ENCODE peak calls at places on chromosome 19, in nine cellular contexts. One of them, this sample, is unnamed.

GRCh38 chr19:1122021-1122971 is 18.5 kb downstream of the GPX4 start:
- DNase-seq in GOT3: no peak
- DNase-seq in ELF-1: no peak
- DNase-seq in HT1080: no peak
- DNase-seq in posterior cingulate gyrus: no peak
- DNase-seq in AG09309: no peak
- DNase-seq in transverse colon: no peak
- DNase-seq in foreskin keratinocyte: no peak
- DNase-seq in stomach: no peak
- DNase-seq in this sample: no peak

GRCh38 chr19:3027981-3028304 is 1.1 kb downstream of the TLE2 start:
- DNase-seq in transverse colon: peak; percentile 59
- DNase-seq in GOT3: no peak
- DNase-seq in stomach: no peak
- DNase-seq in HT1080: no peak
- DNase-seq in AG09309: no peak
- DNase-seq in foreskin keratinocyte: no peak
- DNase-seq in ELF-1: no peak
- DNase-seq in posterior cingulate gyrus: no peak
- DNase-seq in this sample: no peak

GRCh38 chr19:32166238-32166637 is 179.2 kb upstream of the ZNF507 start:
- DNase-seq in AG09309: no peak
- DNase-seq in GOT3: no peak
- DNase-seq in transverse colon: no peak
- DNase-seq in stomach: no peak
- DNase-seq in ELF-1: no peak
- DNase-seq in posterior cingulate gyrus: no peak
- DNase-seq in HT1080: no peak
- DNase-seq in foreskin keratinocyte: no peak
- DNase-seq in this sample: no peak

GRCh38 chr19:6065685-6066365 is 44.5 kb downstream of the RFX2 start:
- DNase-seq in foreskin keratinocyte: peak; percentile 47
- DNase-seq in stomach: no peak
- DNase-seq in ELF-1: no peak
- DNase-seq in transverse colon: peak; percentile 53
- DNase-seq in AG09309: no peak
- DNase-seq in HT1080: no peak
- DNase-seq in posterior cingulate gyrus: no peak
- DNase-seq in GOT3: no peak
- DNase-seq in this sample: no peak

GRCh38 chr19:29311391-29311790 is 98.4 kb upstream of the UQCRFS1 start:
- DNase-seq in ELF-1: peak; percentile 62
- DNase-seq in transverse colon: no peak
- DNase-seq in foreskin keratinocyte: no peak
- DNase-seq in GOT3: no peak
- DNase-seq in HT1080: no peak
- DNase-seq in AG09309: no peak
- DNase-seq in posterior cingulate gyrus: no peak
- DNase-seq in stomach: no peak
- DNase-seq in this sample: no peak

GRCh38 chr19:16769385-16769784 is 49.7 kb downstream of the NWD1 start:
- DNase-seq in stomach: no peak
- DNase-seq in ELF-1: no peak
- DNase-seq in posterior cingulate gyrus: no peak
- DNase-seq in transverse colon: no peak
- DNase-seq in AG09309: no peak
- DNase-seq in GOT3: no peak
- DNase-seq in HT1080: no peak
- DNase-seq in foreskin keratinocyte: no peak
- DNase-seq in this sample: no peak

GRCh38 chr19:35120492-35120891 is 4.9 kb downstream of the FXYD3 start:
- DNase-seq in ELF-1: no peak
- DNase-seq in AG09309: peak; percentile 92
- DNase-seq in HT1080: peak; percentile 62
- DNase-seq in stomach: no peak
- DNase-seq in foreskin keratinocyte: peak; percentile 97
- DNase-seq in transverse colon: no peak
- DNase-seq in GOT3: peak; percentile 31
- DNase-seq in posterior cingulate gyrus: no peak
- DNase-seq in this sample: peak; percentile 82

GRCh38 chr19:57267294-57267693 is 13.0 kb upstream of the ZNF460 start:
- DNase-seq in foreskin keratinocyte: no peak
- DNase-seq in posterior cingulate gyrus: no peak
- DNase-seq in transverse colon: no peak
- DNase-seq in ELF-1: no peak
- DNase-seq in stomach: no peak
- DNase-seq in HT1080: no peak
- DNase-seq in AG09309: no peak
- DNase-seq in GOT3: no peak
- DNase-seq in this sample: no peak

GRCh38 chr19:11204943-11205349 is 7.6 kb upstream of the KANK2 start:
- DNase-seq in foreskin keratinocyte: no peak
- DNase-seq in ELF-1: no peak
- DNase-seq in stomach: no peak
- DNase-seq in HT1080: no peak
- DNase-seq in transverse colon: no peak
- DNase-seq in posterior cingulate gyrus: no peak
- DNase-seq in GOT3: no peak
- DNase-seq in AG09309: no peak
- DNase-seq in this sample: no peak

GRCh38 chr19:30605333-30605732 is 233.1 kb downstream of the ZNF536 start:
- DNase-seq in stomach: no peak
- DNase-seq in foreskin keratinocyte: no peak
- DNase-seq in GOT3: no peak
- DNase-seq in posterior cingulate gyrus: no peak
- DNase-seq in ELF-1: no peak
- DNase-seq in HT1080: no peak
- DNase-seq in transverse colon: no peak
- DNase-seq in AG09309: no peak
- DNase-seq in this sample: no peak

GRCh38 chr19:6278051-6278450 is 1.7 kb downstream of the MLLT1 start:
- DNase-seq in transverse colon: no peak
- DNase-seq in ELF-1: no peak
- DNase-seq in AG09309: no peak
- DNase-seq in foreskin keratinocyte: no peak
- DNase-seq in HT1080: no peak
- DNase-seq in stomach: no peak
- DNase-seq in GOT3: no peak
- DNase-seq in posterior cingulate gyrus: no peak
- DNase-seq in this sample: no peak

GRCh38 chr19:2532252-2533071 is 56.5 kb downstream of the GADD45B start:
- DNase-seq in GOT3: no peak
- DNase-seq in transverse colon: no peak
- DNase-seq in posterior cingulate gyrus: no peak
- DNase-seq in ELF-1: no peak
- DNase-seq in HT1080: peak; percentile 75
- DNase-seq in AG09309: peak; percentile 59
- DNase-seq in foreskin keratinocyte: peak; percentile 96
- DNase-seq in stomach: no peak
- DNase-seq in this sample: peak; percentile 83

GRCh38 chr19:55146078-55146647 is 2.8 kb downstream of the TNNT1 start:
- DNase-seq in transverse colon: no peak
- DNase-seq in stomach: no peak
- DNase-seq in foreskin keratinocyte: peak; percentile 59
- DNase-seq in HT1080: peak; percentile 42
- DNase-seq in AG09309: no peak
- DNase-seq in GOT3: no peak
- DNase-seq in posterior cingulate gyrus: no peak
- DNase-seq in ELF-1: peak; percentile 84
- DNase-seq in this sample: no peak

GRCh38 chr19:47145639-47146486 is 15.2 kb downstream of the SAE1 start:
- DNase-seq in transverse colon: no peak
- DNase-seq in GOT3: no peak
- DNase-seq in ELF-1: no peak
- DNase-seq in foreskin keratinocyte: no peak
- DNase-seq in HT1080: no peak
- DNase-seq in AG09309: no peak
- DNase-seq in stomach: no peak
- DNase-seq in posterior cingulate gyrus: no peak
- DNase-seq in this sample: no peak

GRCh38 chr19:45243144-45243732 is 2.0 kb downstream of the EXOC3L2 start:
- DNase-seq in stomach: no peak
- DNase-seq in AG09309: no peak
- DNase-seq in ELF-1: no peak
- DNase-seq in posterior cingulate gyrus: no peak
- DNase-seq in transverse colon: no peak
- DNase-seq in GOT3: no peak
- DNase-seq in foreskin keratinocyte: no peak
- DNase-seq in HT1080: no peak
- DNase-seq in this sample: no peak

GRCh38 chr19:38209671-38210457 is 14.2 kb downstream of the DPF1 start:
- DNase-seq in AG09309: no peak
- DNase-seq in ELF-1: peak; percentile 50
- DNase-seq in transverse colon: peak; percentile 47
- DNase-seq in stomach: peak; percentile 49
- DNase-seq in posterior cingulate gyrus: peak; percentile 82
- DNase-seq in HT1080: no peak
- DNase-seq in foreskin keratinocyte: no peak
- DNase-seq in GOT3: no peak
- DNase-seq in this sample: no peak

GRCh38 chr19:55354698-55355212 is at the start of gene COX6B2:
- DNase-seq in GOT3: no peak
- DNase-seq in stomach: no peak
- DNase-seq in HT1080: no peak
- DNase-seq in ELF-1: no peak
- DNase-seq in posterior cingulate gyrus: no peak
- DNase-seq in transverse colon: no peak
- DNase-seq in AG09309: no peak
- DNase-seq in foreskin keratinocyte: no peak
- DNase-seq in this sample: no peak

GRCh38 chr19:17775991-17776803 is 18.7 kb upstream of the B3GNT3 start:
- DNase-seq in GOT3: no peak
- DNase-seq in transverse colon: no peak
- DNase-seq in posterior cingulate gyrus: no peak
- DNase-seq in AG09309: no peak
- DNase-seq in stomach: no peak
- DNase-seq in ELF-1: no peak
- DNase-seq in foreskin keratinocyte: no peak
- DNase-seq in HT1080: no peak
- DNase-seq in this sample: no peak

GRCh38 chr19:39498262-39499081 is at the start of gene DLL3:
- DNase-seq in HT1080: no peak
- DNase-seq in AG09309: no peak
- DNase-seq in stomach: no peak
- DNase-seq in ELF-1: no peak
- DNase-seq in posterior cingulate gyrus: no peak
- DNase-seq in foreskin keratinocyte: no peak
- DNase-seq in transverse colon: no peak
- DNase-seq in GOT3: no peak
- DNase-seq in this sample: no peak

GRCh38 chr19:29666634-29667389 is 1.6 kb downstream of the PLEKHF1 start:
- DNase-seq in posterior cingulate gyrus: no peak
- DNase-seq in foreskin keratinocyte: no peak
- DNase-seq in HT1080: peak; percentile 49
- DNase-seq in transverse colon: peak; percentile 55
- DNase-seq in GOT3: no peak
- DNase-seq in stomach: peak; percentile 54
- DNase-seq in AG09309: no peak
- DNase-seq in ELF-1: peak; percentile 81
- DNase-seq in this sample: no peak

GRCh38 chr19:51547397-51548212 is 16.1 kb upstream of the SIGLEC6 start:
- DNase-seq in GOT3: no peak
- DNase-seq in AG09309: no peak
- DNase-seq in ELF-1: no peak
- DNase-seq in transverse colon: no peak
- DNase-seq in HT1080: no peak
- DNase-seq in posterior cingulate gyrus: no peak
- DNase-seq in stomach: no peak
- DNase-seq in foreskin keratinocyte: no peak
- DNase-seq in this sample: no peak

GRCh38 chr19:46495789-46496099 is at the start of gene PNMA8B:
- DNase-seq in foreskin keratinocyte: peak; percentile 71
- DNase-seq in stomach: no peak
- DNase-seq in ELF-1: peak; percentile 96
- DNase-seq in AG09309: no peak
- DNase-seq in transverse colon: no peak
- DNase-seq in HT1080: no peak
- DNase-seq in posterior cingulate gyrus: peak; percentile 90
- DNase-seq in GOT3: no peak
- DNase-seq in this sample: peak; percentile 44

GRCh38 chr19:16942583-16942982 is 53.8 kb downstream of the F2RL3 start:
- DNase-seq in AG09309: no peak
- DNase-seq in stomach: peak; percentile 22
- DNase-seq in foreskin keratinocyte: no peak
- DNase-seq in posterior cingulate gyrus: no peak
- DNase-seq in HT1080: no peak
- DNase-seq in GOT3: no peak
- DNase-seq in transverse colon: no peak
- DNase-seq in ELF-1: no peak
- DNase-seq in this sample: no peak

GRCh38 chr19:29315566-29315965 is 102.6 kb upstream of the UQCRFS1 start:
- DNase-seq in GOT3: no peak
- DNase-seq in HT1080: no peak
- DNase-seq in AG09309: no peak
- DNase-seq in stomach: no peak
- DNase-seq in foreskin keratinocyte: no peak
- DNase-seq in ELF-1: peak; percentile 38
- DNase-seq in posterior cingulate gyrus: no peak
- DNase-seq in transverse colon: no peak
- DNase-seq in this sample: no peak

GRCh38 chr19:3880471-3881271 is at the start of gene ATCAY:
- DNase-seq in HT1080: no peak
- DNase-seq in stomach: no peak
- DNase-seq in ELF-1: peak; percentile 65
- DNase-seq in posterior cingulate gyrus: peak; percentile 69
- DNase-seq in AG09309: no peak
- DNase-seq in GOT3: no peak
- DNase-seq in foreskin keratinocyte: no peak
- DNase-seq in transverse colon: no peak
- DNase-seq in this sample: no peak

GRCh38 chr19:498591-498950 is 2.3 kb downstream of the MADCAM1 start:
- DNase-seq in AG09309: no peak
- DNase-seq in foreskin keratinocyte: no peak
- DNase-seq in ELF-1: no peak
- DNase-seq in posterior cingulate gyrus: no peak
- DNase-seq in GOT3: no peak
- DNase-seq in stomach: no peak
- DNase-seq in HT1080: no peak
- DNase-seq in transverse colon: no peak
- DNase-seq in this sample: no peak

GRCh38 chr19:12864143-12864542 is 17.1 kb downstream of the DNASE2 start:
- DNase-seq in transverse colon: no peak
- DNase-seq in ELF-1: no peak
- DNase-seq in GOT3: no peak
- DNase-seq in posterior cingulate gyrus: no peak
- DNase-seq in foreskin keratinocyte: no peak
- DNase-seq in HT1080: no peak
- DNase-seq in AG09309: no peak
- DNase-seq in stomach: no peak
- DNase-seq in this sample: no peak

GRCh38 chr19:42253245-42254082 is 1.5 kb downstream of the ERF start:
- DNase-seq in HT1080: peak; percentile 53
- DNase-seq in transverse colon: peak; percentile 73
- DNase-seq in AG09309: no peak
- DNase-seq in foreskin keratinocyte: peak; percentile 48
- DNase-seq in stomach: peak; percentile 62
- DNase-seq in posterior cingulate gyrus: peak; percentile 49
- DNase-seq in ELF-1: peak; percentile 68
- DNase-seq in GOT3: no peak
- DNase-seq in this sample: no peak

GRCh38 chr19:46393456-46394397 is 19.6 kb downstream of the CCDC8 start:
- DNase-seq in ELF-1: no peak
- DNase-seq in AG09309: no peak
- DNase-seq in stomach: no peak
- DNase-seq in HT1080: no peak
- DNase-seq in transverse colon: no peak
- DNase-seq in GOT3: no peak
- DNase-seq in posterior cingulate gyrus: no peak
- DNase-seq in foreskin keratinocyte: no peak
- DNase-seq in this sample: no peak

GRCh38 chr19:46723023-46723461 is 6.1 kb upstream of the PRKD2 start:
- DNase-seq in AG09309: no peak
- DNase-seq in ELF-1: no peak
- DNase-seq in foreskin keratinocyte: no peak
- DNase-seq in stomach: no peak
- DNase-seq in GOT3: no peak
- DNase-seq in HT1080: no peak
- DNase-seq in transverse colon: no peak
- DNase-seq in posterior cingulate gyrus: no peak
- DNase-seq in this sample: no peak

GRCh38 chr19:1245884-1246816 is 2.2 kb upstream of the MIDN start:
- DNase-seq in posterior cingulate gyrus: no peak
- DNase-seq in AG09309: no peak
- DNase-seq in ELF-1: no peak
- DNase-seq in stomach: peak; percentile 69
- DNase-seq in transverse colon: peak; percentile 88
- DNase-seq in HT1080: no peak
- DNase-seq in foreskin keratinocyte: no peak
- DNase-seq in GOT3: no peak
- DNase-seq in this sample: no peak